ENCODE peak calls at places on chromosome 11, in seven cellular contexts. C is CD8-positive, alpha-beta T cell; L is epithelial cell of esophagus; S is IMR-90; F is tibial nerve; R is foreskin keratinocyte; Y is fibroblast of villous mesenchyme. Z is an unnamed sample.

GRCh38 chr11:76654310-76654851 is 16.2 kb downstream of the LRRC32 start:
- DNase-seq in R (no peak), S (peak; percentile 97), F (peak; percentile 11), C (no peak), L (no peak), Y (peak; percentile 96), Z (no peak)

GRCh38 chr11:129359748-129360147 is 15.9 kb upstream of the BARX2 start:
- DNase-seq in R (no peak), Y (no peak), F (no peak), S (no peak), C (no peak), L (no peak), Z (no peak)

GRCh38 chr11:95231881-95232605 is 1.0 kb upstream of the SESN3 start:
- DNase-seq in S (no peak), C (peak; percentile 58), F (peak; percentile 52), L (peak; percentile 63), R (no peak), Y (no peak), Z (peak; percentile 38)

GRCh38 chr11:11476971-11477645 is 124.1 kb upstream of the CSNK2A3 start:
- DNase-seq in Y (no peak), L (peak; percentile 62), S (no peak), C (no peak), R (peak; percentile 75), F (no peak), Z (no peak)

GRCh38 chr11:105609832-105610781 is at the start of gene GRIA4:
- DNase-seq in C (no peak), S (peak; percentile 74), R (no peak), F (peak; percentile 14), Y (peak; percentile 46), L (peak; percentile 24), Z (no peak)

GRCh38 chr11:3216027-3216525 is 2.5 kb downstream of the MRGPRG start:
- DNase-seq in F (no peak), C (no peak), L (no peak), Y (no peak), S (no peak), R (no peak), Z (no peak)

GRCh38 chr11:35822815-35823495 is 120.9 kb upstream of the LDLRAD3 start:
- DNase-seq in C (no peak), F (no peak), S (peak; percentile 13), R (no peak), Y (no peak), L (no peak), Z (no peak)

GRCh38 chr11:109304159-109304558 is 117.8 kb upstream of the C11orf87 start:
- DNase-seq in C (no peak), F (no peak), R (no peak), S (peak; percentile 30), Y (no peak), L (peak; percentile 75), Z (no peak)

GRCh38 chr11:106278391-106278790 is 200.9 kb downstream of the AASDHPPT start:
- DNase-seq in R (no peak), L (no peak), C (no peak), F (no peak), Y (peak; percentile 84), S (no peak), Z (no peak)

GRCh38 chr11:121575250-121575962 is 122.6 kb upstream of the SORL1-AS1 start:
- DNase-seq in L (no peak), Y (peak; percentile 94), R (no peak), F (no peak), S (peak; percentile 81), C (no peak), Z (peak; percentile 42)

GRCh38 chr11:19774329-19774728 is 61.7 kb downstream of the NAV2 start:
- DNase-seq in Y (no peak), R (no peak), L (no peak), S (no peak), F (no peak), C (no peak), Z (no peak)

GRCh38 chr11:68792400-68792955 is 41.2 kb upstream of the TESMIN start:
- DNase-seq in C (no peak), S (peak; percentile 4), Y (peak; percentile 43), R (peak; percentile 5), F (no peak), L (peak; percentile 28), Z (no peak)

GRCh38 chr11:121257289-121257688 is 35.3 kb upstream of the SC5D start:
- DNase-seq in L (no peak), F (no peak), Y (no peak), S (no peak), C (no peak), R (no peak), Z (no peak)

GRCh38 chr11:63494936-63495335 is 4.0 kb upstream of the PLAAT5 start:
- DNase-seq in S (no peak), L (no peak), F (no peak), C (no peak), R (no peak), Y (no peak), Z (no peak)

GRCh38 chr11:34508514-34508913 is 5.1 kb downstream of the ELF5 start:
- DNase-seq in R (no peak), S (peak; percentile 32), L (no peak), Y (no peak), C (no peak), F (no peak), Z (no peak)

GRCh38 chr11:19258651-19259230 is 18.0 kb upstream of the E2F8 start:
- DNase-seq in C (no peak), R (no peak), F (no peak), S (no peak), L (no peak), Y (no peak), Z (no peak)

GRCh38 chr11:77559686-77560425 is 29.9 kb upstream of the AQP11 start:
- DNase-seq in Y (peak; percentile 89), R (peak; percentile 86), C (no peak), S (peak; percentile 93), F (no peak), L (peak; percentile 92), Z (no peak)

GRCh38 chr11:70067036-70067435 is 11.1 kb upstream of the ANO1 start:
- DNase-seq in L (no peak), C (no peak), Y (no peak), S (no peak), F (no peak), R (no peak), Z (peak; percentile 13)

GRCh38 chr11:8652140-8652539 is 30.3 kb downstream of the TRIM66 start:
- DNase-seq in R (peak; percentile 89), F (no peak), L (peak; percentile 94), C (no peak), S (peak; percentile 99), Y (peak; percentile 88), Z (no peak)

GRCh38 chr11:2208691-2209369 is 37.2 kb upstream of the TH start:
- DNase-seq in C (no peak), S (no peak), F (peak; percentile 9), Y (no peak), R (no peak), L (peak; percentile 20), Z (no peak)

GRCh38 chr11:115665345-115665901 is 161.2 kb upstream of the CADM1 start:
- DNase-seq in Y (no peak), S (no peak), R (no peak), C (no peak), L (no peak), F (no peak), Z (no peak)

GRCh38 chr11:1199689-1200610 is 22.9 kb upstream of the MUC5B start:
- DNase-seq in Y (no peak), R (no peak), C (no peak), F (no peak), L (no peak), S (no peak), Z (no peak)

GRCh38 chr11:2914475-2915195 is 14.6 kb downstream of the PHLDA2 start:
- DNase-seq in S (no peak), L (no peak), F (no peak), R (no peak), C (no peak), Y (no peak), Z (no peak)

GRCh38 chr11:111189466-111189865 is 56.1 kb upstream of the POU2AF2 start:
- DNase-seq in S (peak; percentile 35), R (no peak), F (no peak), C (no peak), Y (no peak), L (peak; percentile 20), Z (no peak)

GRCh38 chr11:111541209-111542061 is 915 bp downstream of the LAYN start:
- DNase-seq in C (no peak), R (no peak), F (no peak), L (peak; percentile 70), Y (peak; percentile 54), S (peak; percentile 92), Z (peak; percentile 18)

GRCh38 chr11:114133548-114134329 is 74.2 kb downstream of the ZBTB16 start:
- DNase-seq in L (no peak), R (no peak), S (no peak), C (no peak), Y (no peak), F (no peak), Z (no peak)
- TF ChIP-seq CTCF in L (no peak), R (no peak), S (no peak), C (no peak), Y (no peak), F (no peak), Z (no peak)

GRCh38 chr11:79762271-79762935 is 321.6 kb upstream of the TENM4 start:
- DNase-seq in S (peak; percentile 3), R (no peak), L (peak; percentile 42), F (no peak), C (no peak), Y (no peak), Z (no peak)
- TF ChIP-seq CTCF in S (peak; percentile 9), R (peak; percentile 33), L (peak; percentile 26), F (no peak), C (no peak), Y (no peak), Z (no peak)

DNA sequence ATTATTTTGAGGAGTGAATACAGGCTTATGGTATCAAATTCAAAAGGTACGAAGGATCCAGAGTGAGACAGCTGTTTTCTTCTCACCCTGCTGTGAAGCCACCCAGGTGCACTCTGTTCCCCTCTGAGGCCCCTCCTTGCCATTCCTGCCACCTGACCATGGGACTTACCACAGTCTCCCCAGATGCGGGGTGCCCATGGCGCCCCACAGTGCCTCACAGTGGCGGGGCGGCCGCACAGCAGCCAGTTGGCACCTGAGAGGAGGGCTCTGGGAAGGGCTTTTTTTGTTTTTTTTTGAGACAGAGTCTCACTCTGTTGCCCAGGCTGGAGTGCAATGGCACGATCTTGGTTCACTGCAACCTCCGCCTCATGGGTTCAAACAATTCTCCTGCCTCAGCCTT is 151.7 kb downstream of the CEP164 start:
- DNase-seq in R (no peak), Y (no peak), F (no peak), S (no peak), C (no peak), L (no peak), Z (peak; percentile 45)
- TF ChIP-seq CTCF in R (peak; percentile 30), Y (no peak), F (no peak), S (no peak), C (no peak), L (no peak), Z (peak; percentile 27)

GRCh38 chr11:123543796-123544195 is 110.6 kb downstream of the SCN3B start:
- DNase-seq in C (no peak), Y (peak; percentile 67), R (peak; percentile 10), S (peak; percentile 70), F (no peak), L (peak; percentile 84), Z (no peak)

GRCh38 chr11:123546515-123546914 is 107.9 kb downstream of the SCN3B start:
- DNase-seq in C (no peak), F (no peak), Y (no peak), R (no peak), L (no peak), S (peak; percentile 78), Z (no peak)

GRCh38 chr11:123547180-123547579 is 107.2 kb downstream of the SCN3B start:
- DNase-seq in S (no peak), Y (no peak), R (no peak), C (no peak), F (no peak), L (no peak), Z (peak; percentile 69)

GRCh38 chr11:123544631-123545375 is 109.6 kb downstream of the SCN3B start:
- DNase-seq in Y (no peak), L (no peak), S (no peak), F (no peak), C (no peak), R (no peak), Z (no peak)

GRCh38 chr11:123545726-123546125 is 108.7 kb downstream of the SCN3B start:
- DNase-seq in Y (no peak), C (no peak), L (no peak), R (no peak), F (no peak), S (no peak), Z (no peak)
- TF ChIP-seq CTCF in Y (no peak), C (no peak), L (no peak), R (no peak), F (no peak), S (no peak), Z (no peak)

Z was measured in GM10248.